ENCODE peak calls at places on chromosomes 16 and 17, in four cellular contexts. E is fibroblast of the aortic adventitia, G is fibroblast of lung, R is activated T-cell treated with anti-CD3 and anti-CD28 coated beads for 24 hours. F is an unnamed sample.

GRCh38 chr17:42438600-42439567 is 15.8 kb upstream of the CAVIN1 start:
- DNase-seq in G (no peak), E (no peak), R (no peak), F (no peak)

GRCh38 chr16:66204761-66205160 is 161.7 kb upstream of the CDH5 start:
- DNase-seq in R (no peak), E (peak), G (peak), F (no peak)

GRCh38 chr17:79668344-79669250 is 57.7 kb upstream of the RBFOX3 start:
- DNase-seq in R (no peak), G (no peak), E (no peak), F (no peak)

GRCh38 chr17:27355419-27355818 is 61.5 kb downstream of the WSB1 start:
- DNase-seq in E (no peak), G (no peak), R (no peak), F (no peak)

GRCh38 chr16:31501966-31502348 is 6.2 kb downstream of the RUSF1 start:
- DNase-seq in G (no peak), R (no peak), E (no peak), F (no peak)

GRCh38 chr16:2148714-2149629 is 547 bp downstream of the RAB26 start:
- DNase-seq in R (no peak), G (peak), E (no peak), F (no peak)

GRCh38 chr17:28747046-28747691 is 3.4 kb downstream of the TRAF4 start:
- DNase-seq in R (no peak), G (no peak), E (no peak), F (peak)

GRCh38 chr17:43698678-43699437 is 37.1 kb upstream of the MEOX1 start:
- DNase-seq in G (no peak), R (no peak), E (peak), F (no peak)

GRCh38 chr16:13436641-13437423 is 483.1 kb upstream of the ERCC4 start:
- DNase-seq in E (no peak), R (no peak), G (peak), F (no peak)

F was measured in NCI-H2171.